ENCODE peak calls at places on chromosomes 11 and 22, in eight cellular contexts. M is PC-3, F is A549, Z is PC-9, A is lower lobe of right lung, O is substantia nigra, X is SK-N-SH, U is psoas muscle. V is an unnamed sample.
A peak's percentile ranks its signal among the peaks of the same experiment; 100 is the strongest.

GRCh38 chr22:45292675-45293402 is 8.1 kb downstream of the UPK3A start:
- DNase-seq in M (no peak), F (no peak), Z (no peak), A (no peak), O (no peak), X (no peak), U (no peak), V (no peak)

GRCh38 chr22:21902296-21903087 is 35.0 kb upstream of the MAPK1 start:
- DNase-seq in M (no peak), F (no peak), Z (no peak), A (no peak), O (no peak), X (no peak), U (peak; percentile 3), V (no peak)

GRCh38 chr11:67640021-67640757 is 626 bp upstream of the TBX10 start:
- DNase-seq in M (peak; percentile 57), F (peak; percentile 77), Z (peak; percentile 58), A (peak; percentile 79), O (peak; percentile 12), X (peak; percentile 87), U (peak; percentile 81), V (no peak)

GRCh38 chr22:33050614-33051230 is 7.5 kb downstream of the SYN3 start:
- DNase-seq in M (no peak), F (no peak), Z (no peak), A (no peak), O (no peak), X (no peak), U (no peak), V (no peak)

GRCh38 chr11:67252831-67253239 is 13.4 kb upstream of the GRK2 start:
- DNase-seq in M (peak; percentile 65), F (peak; percentile 49), Z (no peak), A (peak; percentile 61), O (no peak), X (no peak), U (peak; percentile 64), V (no peak)

GRCh38 chr11:1872267-1872985 is 19.3 kb downstream of the PRR33 start:
- DNase-seq in M (no peak), F (no peak), Z (no peak), A (peak; percentile 30), O (no peak), X (no peak), U (peak; percentile 33), V (no peak)

GRCh38 chr22:49095366-49095765 is 732.3 kb downstream of the BRD1 start:
- DNase-seq in M (no peak), F (no peak), Z (no peak), A (peak; percentile 28), O (no peak), X (no peak), U (no peak), V (no peak)

GRCh38 chr22:29940526-29940925 is 57.6 kb downstream of the MTMR3 start:
- DNase-seq in M (no peak), F (no peak), Z (no peak), A (no peak), O (no peak), X (no peak), U (no peak), V (no peak)

GRCh38 chr11:119100246-119100959 is 1.2 kb downstream of the DPAGT1 start:
- DNase-seq in M (peak; percentile 76), F (peak; percentile 50), Z (no peak), A (no peak), O (no peak), X (peak; percentile 53), U (no peak), V (no peak)

GRCh38 chr22:36212896-36213295 is 11.3 kb upstream of the APOL4 start:
- DNase-seq in M (no peak), F (no peak), Z (no peak), A (no peak), O (no peak), X (no peak), U (no peak), V (no peak)

GRCh38 chr22:36213596-36213995 is 12.0 kb upstream of the APOL4 start:
- DNase-seq in M (no peak), F (no peak), Z (no peak), A (no peak), O (no peak), X (no peak), U (no peak), V (no peak)

GRCh38 chr22:36218648-36219047 is 17.0 kb upstream of the APOL4 start:
- DNase-seq in M (no peak), F (no peak), Z (no peak), A (no peak), O (no peak), X (no peak), U (no peak), V (no peak)

GRCh38 chr22:36220457-36220921 is 18.8 kb downstream of the APOL2 start:
- DNase-seq in M (peak; percentile 55), F (no peak), Z (no peak), A (no peak), O (no peak), X (no peak), U (peak; percentile 64), V (no peak)

GRCh38 chr22:36215976-36216375 is 14.4 kb upstream of the APOL4 start:
- DNase-seq in M (no peak), F (no peak), Z (no peak), A (no peak), O (no peak), X (no peak), U (no peak), V (no peak)
- H3K27ac ChIP-seq in M (no peak overlapping the region), F (no peak overlapping the region), Z (no peak overlapping the region), A (no peak overlapping the region), O (no peak overlapping the region), X (no peak overlapping the region), U (no peak overlapping the region), V (no peak overlapping the region)

DNA sequence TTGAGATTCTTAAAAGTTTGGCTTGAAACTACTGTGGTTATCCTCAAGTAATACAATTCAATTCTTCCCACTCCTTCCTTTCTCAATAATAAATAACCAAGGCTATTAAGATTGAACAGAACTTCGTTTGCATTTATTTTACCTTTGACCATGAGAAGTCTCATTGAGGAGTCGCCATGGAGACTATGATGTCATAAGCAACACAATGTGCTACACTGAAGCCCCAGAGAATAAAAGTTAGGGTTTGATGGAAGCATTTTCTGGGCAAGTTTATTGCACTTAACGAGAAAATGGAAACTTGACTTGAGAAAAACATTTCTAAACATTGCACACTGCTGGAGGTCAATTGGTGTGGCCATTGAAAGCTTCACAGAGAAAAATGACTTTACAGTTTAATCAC is 121.5 kb downstream of the FAM76B start:
- DNase-seq in M (no peak), F (no peak), Z (no peak), A (no peak), O (no peak), X (no peak), U (no peak), V (no peak)
- H3K27ac ChIP-seq in M (no peak overlapping the region), F (no peak overlapping the region), Z (no peak overlapping the region), A (no peak overlapping the region), O (no peak overlapping the region), X (no peak overlapping the region), U (no peak overlapping the region), V (no peak overlapping the region)

GRCh38 chr22:31085928-31086327 is 4.8 kb downstream of the SMTN start:
- DNase-seq in M (no peak), F (no peak), Z (no peak), A (no peak), O (no peak), X (peak; percentile 16), U (no peak), V (no peak)

GRCh38 chr22:31087744-31088215 is 6.7 kb downstream of the SMTN start:
- DNase-seq in M (no peak), F (no peak), Z (no peak), A (no peak), O (no peak), X (peak; percentile 8), U (peak; percentile 52), V (no peak)

GRCh38 chr22:31088233-31088986 is 7.3 kb downstream of the SMTN start:
- DNase-seq in M (no peak), F (no peak), Z (no peak), A (no peak), O (no peak), X (peak; percentile 5), U (no peak), V (no peak)

GRCh38 chr22:31085493-31085824 is 4.3 kb downstream of the SMTN start:
- DNase-seq in M (no peak), F (no peak), Z (no peak), A (no peak), O (peak; percentile 79), X (no peak), U (peak; percentile 67), V (no peak)

GRCh38 chr22:31086703-31087330 is 5.7 kb downstream of the SMTN start:
- DNase-seq in M (no peak), F (no peak), Z (peak; percentile 30), A (no peak), O (no peak), X (peak; percentile 13), U (no peak), V (no peak)
- H3K27ac ChIP-seq in M (no peak overlapping the region), F (no peak overlapping the region), Z (no peak overlapping the region), A (no peak overlapping the region), O (no peak overlapping the region), X (no peak overlapping the region), U (peak overlapping the region; percentile 94), V (peak overlapping the region; percentile 47)

GRCh38 chr22:27868738-27869282 is 50.2 kb downstream of the PITPNB start:
- DNase-seq in M (no peak), F (no peak), Z (no peak), A (no peak), O (no peak), X (no peak), U (no peak), V (no peak)

GRCh38 chr22:27867958-27868737 is 50.9 kb downstream of the PITPNB start:
- DNase-seq in M (no peak), F (no peak), Z (no peak), A (no peak), O (no peak), X (no peak), U (no peak), V (no peak)

GRCh38 chr22:27863556-27863955 is 55.5 kb downstream of the PITPNB start:
- DNase-seq in M (no peak), F (no peak), Z (no peak), A (no peak), O (no peak), X (no peak), U (no peak), V (no peak)

GRCh38 chr22:27867114-27867957 is 51.7 kb downstream of the PITPNB start:
- DNase-seq in M (no peak), F (no peak), Z (no peak), A (no peak), O (no peak), X (no peak), U (no peak), V (no peak)

DNA sequence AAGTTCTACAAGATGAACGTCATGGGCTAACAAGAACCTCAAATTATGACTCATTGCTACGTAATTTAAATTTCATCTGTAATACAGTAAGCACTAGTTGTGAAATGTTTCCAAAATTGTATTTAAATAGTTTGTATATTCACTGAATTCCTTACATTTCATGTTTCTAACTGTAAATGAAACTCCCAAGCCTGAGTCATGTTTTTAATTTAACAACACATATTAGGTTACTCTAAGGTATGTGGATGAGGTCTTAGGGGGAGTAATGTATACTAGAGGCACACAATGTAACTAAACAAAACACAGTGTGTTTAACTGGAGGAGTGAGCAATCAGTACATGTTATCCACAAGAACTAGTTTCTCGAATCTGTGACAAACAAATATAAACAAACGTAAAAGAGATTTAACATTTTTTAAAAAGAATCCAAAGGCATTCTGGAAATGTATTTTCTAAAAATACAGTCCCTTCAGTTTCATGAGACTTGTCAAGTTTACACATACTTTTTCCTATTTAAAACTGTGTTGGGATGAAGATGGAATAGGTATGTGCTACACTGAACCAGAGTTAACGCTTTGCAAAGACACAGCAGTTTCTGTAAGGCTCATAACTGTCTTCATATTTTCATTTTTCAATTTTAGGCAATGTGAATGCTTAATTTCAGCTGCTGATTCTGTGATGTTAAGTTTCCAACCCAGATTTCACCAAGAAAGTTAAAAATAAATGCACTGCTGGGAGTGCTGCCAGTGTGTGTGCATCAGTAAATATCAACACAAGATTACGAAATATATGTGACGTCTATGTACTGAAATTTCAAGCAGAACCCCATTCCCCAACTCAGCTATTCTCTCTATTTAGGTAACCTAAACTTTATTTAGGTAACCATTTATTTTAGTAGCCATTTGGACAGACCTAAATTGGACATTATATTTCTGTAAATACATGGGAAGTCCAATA is 52.6 kb downstream of the PITPNB start:
- DNase-seq in M (peak; percentile 85), F (peak; percentile 15), Z (no peak), A (no peak), O (no peak), X (no peak), U (no peak), V (peak; percentile 94)
- H3K27ac ChIP-seq in M (peak overlapping the region; percentile 93), F (peak overlapping the region; percentile 71), Z (peak overlapping the region; percentile 80), A (peak overlapping the region; percentile 58), O (no peak overlapping the region), X (peak overlapping the region; percentile 69), U (peak overlapping the region; percentile 71), V (peak overlapping the region; percentile 98)